ENCODE peak calls at places on chromosomes 2 and 18, in six cellular contexts. U is HEK293T; P is NCI-H2171; A is activated naive CD8-positive, alpha-beta T cell treated with anti-CD3 and anti-CD28 coated beads, Interleukin-2, amount 10 ng/mL, durations not matched to agents 7 days and 5 days; F is amygdala; G is stimulated activated effector memory CD8-positive, alpha-beta T cell treated with anti-CD3 and anti-CD28 coated beads, Interleukin-12 subunit alpha, Interleukin-12 subunit beta, amount 100 ng/mL, for 72 hours. W is an unnamed sample.

GRCh38 chr2:241199286-241199685 is 10.8 kb downstream of the ANO7 start:
- DNase-seq in P (no peak), G (no peak), F (no peak), U (no peak), A (no peak), W (no peak)

GRCh38 chr2:63662028-63662804 is 73.5 kb downstream of the MDH1 start:
- DNase-seq in A (no peak), G (no peak), P (no peak), F (no peak), U (no peak), W (no peak)

GRCh38 chr18:76388891-76389423 is 106.1 kb downstream of the ZNF516 start:
- DNase-seq in A (no peak), G (no peak), P (no peak), F (no peak), U (no peak), W (no peak)

GRCh38 chr2:146003337-146003736 is 1483.4 kb upstream of the ZEB2 start:
- DNase-seq in P (no peak), U (no peak), A (no peak), F (no peak), G (no peak), W (no peak)

GRCh38 chr18:25005602-25006375 is 346.2 kb downstream of the ZNF521 start:
- DNase-seq in F (no peak), A (no peak), P (no peak), U (no peak), G (no peak), W (no peak)

GRCh38 chr2:46366675-46367067 is 69.5 kb downstream of the EPAS1 start:
- DNase-seq in F (no peak), U (no peak), A (no peak), P (no peak), G (no peak), W (no peak)

GRCh38 chr2:119734051-119734450 is 25.7 kb upstream of the PTPN4 start:
- DNase-seq in G (no peak), U (no peak), P (no peak), A (no peak), F (no peak), W (no peak)

GRCh38 chr2:101152195-101153076 is 1.3 kb upstream of the TBC1D8 start:
- DNase-seq in A (peak), G (no peak), U (no peak), F (no peak), P (no peak), W (peak)

GRCh38 chr2:31302940-31303563 is 69.1 kb downstream of the EHD3 start:
- DNase-seq in F (no peak), A (no peak), G (no peak), P (no peak), U (no peak), W (no peak)

GRCh38 chr2:29573602-29574001 is 347.8 kb downstream of the ALK start:
- DNase-seq in G (no peak), F (no peak), U (no peak), P (no peak), A (no peak), W (no peak)

GRCh38 chr2:75113217-75113616 is 86.1 kb downstream of the TACR1 start:
- DNase-seq in A (no peak), U (no peak), P (no peak), G (no peak), F (no peak), W (no peak)

GRCh38 chr2:43193996-43194869 is 32.2 kb downstream of the ZFP36L2 start:
- DNase-seq in A (peak), U (no peak), F (no peak), G (no peak), P (no peak), W (no peak)

GRCh38 chr2:171652411-171652775 is 34.9 kb upstream of the DYNC1I2 start:
- DNase-seq in U (no peak), A (no peak), P (no peak), G (no peak), F (no peak), W (no peak)

GRCh38 chr2:120250640-120251039 is 2.0 kb upstream of the RALB start:
- DNase-seq in A (no peak), P (no peak), F (no peak), G (no peak), U (no peak), W (no peak)

GRCh38 chr18:58230438-58231179 is 186.6 kb downstream of the NEDD4L start:
- DNase-seq in P (no peak), F (no peak), G (no peak), U (no peak), A (no peak), W (no peak)

GRCh38 chr2:174263989-174264388 is 15.7 kb upstream of the OLA1 start:
- DNase-seq in U (no peak), G (no peak), A (no peak), F (no peak), P (no peak), W (no peak)

GRCh38 chr2:240965296-240965904 is 33.0 kb upstream of the SNED1 start:
- DNase-seq in P (no peak), A (peak), F (no peak), U (no peak), G (no peak), W (no peak)

GRCh38 chr2:214382229-214382628 is 28.6 kb upstream of the VWC2L start:
- DNase-seq in P (no peak), G (no peak), F (no peak), U (no peak), A (no peak), W (no peak)

GRCh38 chr2:180122874-180123273 is 115.8 kb upstream of the CWC22 start:
- DNase-seq in U (no peak), G (no peak), A (no peak), F (no peak), P (no peak), W (no peak)

GRCh38 chr2:8692783-8693768 is 11.2 kb downstream of the ID2 start:
- DNase-seq in F (no peak), P (no peak), A (peak), U (peak), G (peak), W (no peak)

GRCh38 chr2:145258903-145259579 is 739.1 kb upstream of the ZEB2 start:
- DNase-seq in U (no peak), A (no peak), P (no peak), F (no peak), G (no peak), W (no peak)

GRCh38 chr2:203484266-203485112 is 50.6 kb downstream of the RAPH1 start:
- DNase-seq in F (no peak), U (no peak), P (no peak), A (peak), G (peak), W (no peak)

GRCh38 chr2:202099515-202099914 is 26.5 kb downstream of the KIAA2012 start:
- DNase-seq in G (no peak), F (no peak), U (no peak), A (no peak), P (no peak), W (no peak)

GRCh38 chr2:56077352-56077915 is 106.4 kb upstream of the CCDC85A start:
- DNase-seq in A (no peak), F (no peak), U (peak), G (no peak), P (no peak), W (no peak)

GRCh38 chr2:95007822-95008221 is 17.7 kb upstream of the MAL start:
- DNase-seq in G (no peak), P (no peak), A (peak), U (no peak), F (no peak), W (no peak)

GRCh38 chr2:31331156-31331555 is 83.4 kb downstream of the XDH start:
- DNase-seq in U (no peak), A (no peak), P (no peak), G (no peak), F (no peak), W (no peak)

GRCh38 chr2:181626671-181627070 is 30.2 kb downstream of the CERKL start:
- DNase-seq in A (no peak), G (no peak), F (no peak), U (no peak), P (no peak), W (no peak)

GRCh38 chr18:44594779-44595467 is 85.8 kb upstream of the SETBP1 start:
- DNase-seq in A (no peak), U (no peak), G (no peak), P (no peak), F (no peak), W (no peak)

GRCh38 chr2:24181849-24182248 is 7.0 kb downstream of the FAM228A start:
- DNase-seq in A (no peak), G (no peak), U (no peak), F (no peak), P (no peak), W (no peak)